ENCODE peak calls at places on chromosomes 2 and 18, in six cellular contexts. One of them, this sample, is unnamed.

GRCh38 chr2:195967336-195967735 is 101.3 kb downstream of the DNAH7 start:
- DNase-seq in kidney: no peak
- DNase-seq in cardiac muscle cell: peak; percentile 38
- DNase-seq in transverse colon: no peak
- DNase-seq in PC-3: no peak
- DNase-seq in lung: no peak
- DNase-seq in this sample: no peak

GRCh38 chr2:62293490-62294212 is 97.7 kb downstream of the B3GNT2 start:
- DNase-seq in cardiac muscle cell: peak; percentile 18
- DNase-seq in transverse colon: peak; percentile 92
- DNase-seq in kidney: peak; percentile 96
- DNase-seq in lung: peak; percentile 80
- DNase-seq in PC-3: peak; percentile 65
- DNase-seq in this sample: no peak

GRCh38 chr2:12501469-12502147 is 215.1 kb upstream of the TRIB2 start:
- DNase-seq in lung: no peak
- DNase-seq in PC-3: peak; percentile 27
- DNase-seq in kidney: peak; percentile 73
- DNase-seq in transverse colon: peak; percentile 34
- DNase-seq in cardiac muscle cell: no peak
- DNase-seq in this sample: no peak

GRCh38 chr18:36406805-36407204 is 109.3 kb downstream of the FHOD3 start:
- DNase-seq in cardiac muscle cell: no peak
- DNase-seq in kidney: no peak
- DNase-seq in transverse colon: no peak
- DNase-seq in PC-3: no peak
- DNase-seq in lung: no peak
- DNase-seq in this sample: no peak

GRCh38 chr2:211879323-211879722 is 659.3 kb downstream of the ERBB4 start:
- DNase-seq in transverse colon: no peak
- DNase-seq in kidney: no peak
- DNase-seq in lung: no peak
- DNase-seq in PC-3: peak; percentile 24
- DNase-seq in cardiac muscle cell: peak; percentile 0
- DNase-seq in this sample: no peak

GRCh38 chr2:29629495-29629894 is 291.9 kb downstream of the ALK start:
- DNase-seq in PC-3: peak; percentile 16
- DNase-seq in cardiac muscle cell: no peak
- DNase-seq in lung: no peak
- DNase-seq in kidney: no peak
- DNase-seq in transverse colon: no peak
- DNase-seq in this sample: no peak

GRCh38 chr2:127626175-127626574 is 19.8 kb upstream of the GPR17 start:
- DNase-seq in PC-3: no peak
- DNase-seq in lung: no peak
- DNase-seq in kidney: no peak
- DNase-seq in transverse colon: peak; percentile 5
- DNase-seq in cardiac muscle cell: no peak
- DNase-seq in this sample: no peak

GRCh38 chr2:84653302-84653701 is 137.0 kb downstream of the DNAH6 start:
- DNase-seq in lung: no peak
- DNase-seq in kidney: no peak
- DNase-seq in transverse colon: no peak
- DNase-seq in cardiac muscle cell: no peak
- DNase-seq in PC-3: no peak
- DNase-seq in this sample: no peak

GRCh38 chr2:98552499-98553179 is 55.7 kb downstream of the COA5 start:
- DNase-seq in transverse colon: no peak
- DNase-seq in lung: no peak
- DNase-seq in kidney: no peak
- DNase-seq in PC-3: peak; percentile 10
- DNase-seq in cardiac muscle cell: peak; percentile 2
- DNase-seq in this sample: no peak

GRCh38 chr2:223692227-223692947 is 90.2 kb upstream of the SCG2 start:
- DNase-seq in lung: no peak
- DNase-seq in kidney: no peak
- DNase-seq in cardiac muscle cell: peak; percentile 74
- DNase-seq in transverse colon: peak; percentile 10
- DNase-seq in PC-3: peak; percentile 79
- DNase-seq in this sample: peak; percentile 50

GRCh38 chr18:9507565-9508088 is 32.3 kb downstream of the RALBP1 start:
- DNase-seq in lung: no peak
- DNase-seq in kidney: no peak
- DNase-seq in cardiac muscle cell: no peak
- DNase-seq in PC-3: no peak
- DNase-seq in transverse colon: no peak
- DNase-seq in this sample: no peak

GRCh38 chr2:205534997-205535396 is 147.3 kb upstream of the NRP2 start:
- DNase-seq in lung: no peak
- DNase-seq in transverse colon: no peak
- DNase-seq in PC-3: no peak
- DNase-seq in cardiac muscle cell: no peak
- DNase-seq in kidney: no peak
- DNase-seq in this sample: no peak

GRCh38 chr2:16038586-16038985 is 98.2 kb downstream of the MYCN start:
- DNase-seq in lung: no peak
- DNase-seq in kidney: no peak
- DNase-seq in transverse colon: no peak
- DNase-seq in cardiac muscle cell: no peak
- DNase-seq in PC-3: no peak
- DNase-seq in this sample: no peak

GRCh38 chr18:79933765-79934164 is 17.7 kb downstream of the SLC66A2 start:
- DNase-seq in kidney: peak; percentile 26
- DNase-seq in lung: no peak
- DNase-seq in transverse colon: peak; percentile 71
- DNase-seq in cardiac muscle cell: peak; percentile 50
- DNase-seq in PC-3: peak; percentile 71
- DNase-seq in this sample: no peak

GRCh38 chr2:38474058-38474457 is 97.0 kb upstream of the ATL2 start:
- DNase-seq in transverse colon: no peak
- DNase-seq in cardiac muscle cell: peak; percentile 49
- DNase-seq in PC-3: no peak
- DNase-seq in lung: no peak
- DNase-seq in kidney: no peak
- DNase-seq in this sample: no peak

GRCh38 chr2:70473101-70473722 is 80.4 kb downstream of the TGFA start:
- DNase-seq in PC-3: no peak
- DNase-seq in cardiac muscle cell: no peak
- DNase-seq in kidney: no peak
- DNase-seq in transverse colon: no peak
- DNase-seq in lung: no peak
- DNase-seq in this sample: no peak

GRCh38 chr2:8684885-8685696 is 3.2 kb downstream of the ID2 start:
- DNase-seq in lung: peak; percentile 51
- DNase-seq in transverse colon: peak; percentile 86
- DNase-seq in kidney: peak; percentile 94
- DNase-seq in PC-3: peak; percentile 39
- DNase-seq in cardiac muscle cell: peak; percentile 44
- DNase-seq in this sample: peak; percentile 77

GRCh38 chr18:63788447-63789096 is 13.4 kb downstream of the SERPINB7 start:
- DNase-seq in kidney: no peak
- DNase-seq in transverse colon: no peak
- DNase-seq in PC-3: peak; percentile 96
- DNase-seq in cardiac muscle cell: peak; percentile 51
- DNase-seq in lung: no peak
- DNase-seq in this sample: peak; percentile 85

GRCh38 chr2:159050426-159050825 is 82.0 kb downstream of the TANC1 start:
- DNase-seq in lung: no peak
- DNase-seq in kidney: no peak
- DNase-seq in PC-3: no peak
- DNase-seq in transverse colon: no peak
- DNase-seq in cardiac muscle cell: no peak
- DNase-seq in this sample: no peak

GRCh38 chr2:159051656-159052055 is 83.2 kb downstream of the TANC1 start:
- DNase-seq in kidney: no peak
- DNase-seq in lung: no peak
- DNase-seq in cardiac muscle cell: peak; percentile 48
- DNase-seq in transverse colon: no peak
- DNase-seq in PC-3: no peak
- DNase-seq in this sample: no peak

GRCh38 chr2:159053186-159054031 is 85.0 kb downstream of the TANC1 start:
- DNase-seq in cardiac muscle cell: peak; percentile 96
- DNase-seq in kidney: no peak
- DNase-seq in PC-3: no peak
- DNase-seq in lung: no peak
- DNase-seq in transverse colon: no peak
- DNase-seq in this sample: peak; percentile 55

GRCh38 chr2:159051133-159051532 is 82.7 kb downstream of the TANC1 start:
- DNase-seq in lung: no peak
- DNase-seq in cardiac muscle cell: no peak
- DNase-seq in kidney: no peak
- DNase-seq in PC-3: no peak
- DNase-seq in transverse colon: no peak
- DNase-seq in this sample: no peak

GRCh38 chr2:159052157-159052561 is 83.7 kb downstream of the TANC1 start:
- DNase-seq in kidney: no peak
- DNase-seq in PC-3: no peak
- DNase-seq in lung: no peak
- DNase-seq in cardiac muscle cell: no peak
- DNase-seq in transverse colon: no peak
- DNase-seq in this sample: no peak
- H3K4me3 ChIP-seq in kidney: no peak overlapping the region
- H3K4me3 ChIP-seq in PC-3: no peak overlapping the region
- H3K4me3 ChIP-seq in lung: no peak overlapping the region
- H3K4me3 ChIP-seq in cardiac muscle cell: no peak overlapping the region
- H3K4me3 ChIP-seq in transverse colon: no peak overlapping the region
- H3K4me3 ChIP-seq in this sample: no peak overlapping the region

DNA sequence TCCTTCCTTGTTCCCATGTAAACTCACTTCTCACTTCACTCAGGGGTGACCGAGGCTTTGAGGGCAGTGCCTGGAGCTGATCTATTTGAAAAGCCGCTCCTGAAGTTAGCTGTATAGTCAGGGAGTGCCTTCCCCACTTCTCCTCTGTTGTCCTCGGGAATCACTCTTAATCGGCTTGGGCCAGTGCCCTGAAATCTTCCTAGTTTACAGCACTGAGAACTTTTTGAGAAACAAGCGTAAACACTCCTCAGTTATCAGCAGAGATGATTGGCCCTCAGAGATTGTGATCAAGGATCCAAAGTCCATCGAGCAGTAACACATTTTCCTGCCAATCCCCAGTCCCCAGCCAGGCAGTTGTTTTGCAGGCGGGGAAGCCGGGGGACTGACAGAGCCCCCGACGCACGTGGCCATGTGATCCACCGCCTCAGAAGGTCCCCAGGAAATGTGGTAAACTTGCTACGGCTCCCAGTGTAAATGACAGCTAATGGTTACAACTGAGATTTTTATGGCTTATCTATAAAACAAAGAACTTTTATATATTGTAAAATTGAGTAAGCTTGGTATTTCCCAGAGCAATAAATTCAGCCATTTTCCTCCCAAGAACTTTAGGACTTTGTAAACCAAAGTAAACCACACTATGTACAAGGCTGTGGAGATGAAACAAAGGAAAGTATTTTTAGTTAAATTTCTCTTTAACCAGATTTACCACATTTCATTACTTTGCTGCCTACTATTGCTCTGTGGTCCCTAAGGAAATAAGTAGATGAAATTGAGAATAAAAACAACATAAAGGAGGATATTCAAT is 53.5 kb downstream of the C18orf63 start:
- DNase-seq in transverse colon: peak; percentile 79
- DNase-seq in kidney: no peak
- DNase-seq in PC-3: no peak
- DNase-seq in cardiac muscle cell: no peak
- DNase-seq in lung: no peak
- DNase-seq in this sample: no peak
- H3K4me3 ChIP-seq in transverse colon: peak overlapping the region; percentile 20
- H3K4me3 ChIP-seq in kidney: peak overlapping the region; percentile 29
- H3K4me3 ChIP-seq in PC-3: peak overlapping the region; percentile 32
- H3K4me3 ChIP-seq in cardiac muscle cell: no peak overlapping the region
- H3K4me3 ChIP-seq in lung: no peak overlapping the region
- H3K4me3 ChIP-seq in this sample: no peak overlapping the region

DNA sequence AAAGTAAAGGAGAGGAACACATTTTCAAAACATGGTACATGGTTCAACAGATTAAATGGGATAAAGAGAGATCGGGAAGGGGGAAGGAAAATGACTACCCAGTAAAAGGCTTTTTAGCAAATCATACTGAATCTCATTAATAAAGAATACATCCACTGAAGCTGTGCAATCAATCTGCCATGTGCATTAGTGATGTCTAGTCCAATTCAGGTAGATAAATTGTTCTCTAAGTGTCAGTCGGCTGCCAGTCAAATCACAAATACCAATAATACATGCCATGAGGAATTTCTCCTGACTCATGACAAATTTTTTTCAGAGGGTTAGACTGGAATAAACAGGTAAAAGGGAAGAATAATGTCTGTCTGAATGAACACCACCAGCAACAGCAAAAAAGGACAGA is 22.6 kb downstream of the NYAP2 start:
- DNase-seq in transverse colon: no peak
- DNase-seq in cardiac muscle cell: no peak
- DNase-seq in PC-3: no peak
- DNase-seq in lung: no peak
- DNase-seq in kidney: no peak
- DNase-seq in this sample: no peak
- H3K4me3 ChIP-seq in transverse colon: no peak overlapping the region
- H3K4me3 ChIP-seq in cardiac muscle cell: no peak overlapping the region
- H3K4me3 ChIP-seq in PC-3: no peak overlapping the region
- H3K4me3 ChIP-seq in lung: no peak overlapping the region
- H3K4me3 ChIP-seq in kidney: no peak overlapping the region
- H3K4me3 ChIP-seq in this sample: no peak overlapping the region

GRCh38 chr18:55509631-55510372 is 78.2 kb downstream of the TCF4 start:
- DNase-seq in transverse colon: no peak
- DNase-seq in kidney: no peak
- DNase-seq in lung: no peak
- DNase-seq in cardiac muscle cell: peak; percentile 75
- DNase-seq in PC-3: peak; percentile 72
- DNase-seq in this sample: peak; percentile 70

GRCh38 chr18:55511277-55511676 is 76.7 kb downstream of the TCF4 start:
- DNase-seq in kidney: no peak
- DNase-seq in PC-3: no peak
- DNase-seq in cardiac muscle cell: no peak
- DNase-seq in transverse colon: no peak
- DNase-seq in lung: no peak
- DNase-seq in this sample: no peak

GRCh38 chr18:55508637-55509036 is 79.4 kb downstream of the TCF4 start:
- DNase-seq in kidney: no peak
- DNase-seq in cardiac muscle cell: no peak
- DNase-seq in PC-3: no peak
- DNase-seq in transverse colon: no peak
- DNase-seq in lung: no peak
- DNase-seq in this sample: no peak

GRCh38 chr18:55513199-55513598 is 74.8 kb downstream of the TCF4 start:
- DNase-seq in transverse colon: no peak
- DNase-seq in lung: no peak
- DNase-seq in kidney: no peak
- DNase-seq in cardiac muscle cell: peak; percentile 55
- DNase-seq in PC-3: no peak
- DNase-seq in this sample: no peak

GRCh38 chr18:55510809-55511208 is 77.2 kb downstream of the TCF4 start:
- DNase-seq in transverse colon: no peak
- DNase-seq in cardiac muscle cell: peak; percentile 92
- DNase-seq in kidney: no peak
- DNase-seq in lung: no peak
- DNase-seq in PC-3: peak; percentile 51
- DNase-seq in this sample: peak; percentile 53
- H3K4me3 ChIP-seq in transverse colon: no peak overlapping the region
- H3K4me3 ChIP-seq in cardiac muscle cell: no peak overlapping the region
- H3K4me3 ChIP-seq in kidney: peak overlapping the region; percentile 2
- H3K4me3 ChIP-seq in lung: no peak overlapping the region
- H3K4me3 ChIP-seq in PC-3: peak overlapping the region; percentile 6
- H3K4me3 ChIP-seq in this sample: no peak overlapping the region

GRCh38 chr18:42025974-42026625 is 71.1 kb downstream of the PIK3C3 start:
- DNase-seq in lung: no peak
- DNase-seq in PC-3: no peak
- DNase-seq in transverse colon: no peak
- DNase-seq in kidney: no peak
- DNase-seq in cardiac muscle cell: no peak
- DNase-seq in this sample: no peak
- H3K4me3 ChIP-seq in lung: no peak overlapping the region
- H3K4me3 ChIP-seq in PC-3: no peak overlapping the region
- H3K4me3 ChIP-seq in transverse colon: no peak overlapping the region
- H3K4me3 ChIP-seq in kidney: no peak overlapping the region
- H3K4me3 ChIP-seq in cardiac muscle cell: no peak overlapping the region
- H3K4me3 ChIP-seq in this sample: no peak overlapping the region

This sample was measured in SJSA1.